ENCODE peak calls at places on chromosomes 11 and 22, in eight cellular contexts. V is endothelial cell of umbilical vein, G is H1, A is A549, D is HCT116, W is K562, K is HepG2, X is GM12878. S is an unnamed sample.

GRCh38 chr11:44760917-44761545 is 34.3 kb downstream of the TSPAN18 start:
- DNase-seq in D (peak), V (peak), K (no peak), W (peak), A (peak), G (peak), X (no peak), S (no peak)

GRCh38 chr22:45125198-45125597 is 38.5 kb upstream of the NUP50 start:
- DNase-seq in D (no peak), V (no peak), A (no peak), W (no peak), G (no peak), X (no peak), K (no peak), S (no peak)

GRCh38 chr11:83195176-83195531 is 1.6 kb downstream of the ANKRD42 start:
- DNase-seq in A (peak), G (no peak), K (no peak), D (no peak), X (no peak), V (no peak), W (peak), S (peak)

GRCh38 chr11:29321293-29322132 is 695.3 kb downstream of the KCNA4 start:
- DNase-seq in A (no peak), X (no peak), G (no peak), K (peak), D (peak), W (no peak), V (no peak), S (no peak)

GRCh38 chr22:50261615-50262459 is at the start of gene MAPK12:
- DNase-seq in G (no peak), V (peak), K (no peak), D (no peak), A (no peak), W (peak), X (no peak), S (peak)

GRCh38 chr11:7197469-7197868 is 54.2 kb upstream of the SYT9 start:
- DNase-seq in W (no peak), D (no peak), G (no peak), K (no peak), V (no peak), A (no peak), X (no peak), S (no peak)

GRCh38 chr11:58659404-58659803 is 36.9 kb downstream of the CNTF start:
- DNase-seq in K (peak), G (no peak), X (no peak), D (peak), W (no peak), V (no peak), A (no peak), S (no peak)

GRCh38 chr11:64445651-64446050 is 86.7 kb downstream of the RPS6KA4 start:
- DNase-seq in A (no peak), K (no peak), G (no peak), V (no peak), X (no peak), W (no peak), D (no peak), S (no peak)

GRCh38 chr11:128291835-128292234 is 295.5 kb downstream of the ETS1 start:
- DNase-seq in V (no peak), A (no peak), G (no peak), W (no peak), X (no peak), K (no peak), D (no peak), S (no peak)

GRCh38 chr11:121466063-121466794 is 13.5 kb upstream of the SORL1-AS1 start:
- DNase-seq in W (peak), G (peak), K (peak), X (no peak), A (peak), V (no peak), D (peak), S (peak)

GRCh38 chr22:48254311-48254873 is 1491.9 kb downstream of the TBC1D22A start:
- DNase-seq in V (no peak), D (no peak), X (no peak), K (no peak), W (no peak), A (no peak), G (no peak), S (no peak)

GRCh38 chr11:111761056-111761455 is 5.1 kb downstream of the PPP2R1B start:
- DNase-seq in X (no peak), G (no peak), V (no peak), A (no peak), K (no peak), D (no peak), W (no peak), S (no peak)

GRCh38 chr11:68266936-68267880 is 4.6 kb downstream of the C11orf24 start:
- DNase-seq in K (no peak), G (no peak), X (no peak), A (no peak), D (no peak), V (no peak), W (peak), S (peak)
- TF ChIP-seq POLR2A in K (no peak), G (no peak), X (no peak), A (no peak), D (no peak), V (no peak), W (no peak), S (no peak)

DNA sequence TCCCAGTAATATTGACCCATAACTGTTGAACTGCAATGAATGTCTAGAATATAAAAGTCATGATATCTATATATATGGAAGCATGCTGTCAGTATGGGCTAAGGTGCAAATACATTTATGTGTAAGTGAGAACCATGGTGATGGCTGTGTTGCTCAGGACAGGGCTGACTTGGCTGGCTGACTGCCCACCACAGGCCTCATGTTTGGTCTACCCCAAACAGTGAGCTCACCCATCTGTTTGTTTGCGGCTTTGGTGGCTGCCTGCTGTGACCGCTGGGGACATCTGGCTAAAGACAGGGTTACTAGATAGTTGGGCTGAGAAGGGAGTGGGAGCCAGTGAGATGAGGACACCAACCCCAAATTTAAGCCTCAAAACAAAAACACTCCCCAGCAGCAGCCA is 6.3 kb downstream of the CD44 start:
- DNase-seq in G (no peak), X (peak), K (no peak), W (peak), D (no peak), V (no peak), A (no peak), S (peak)
- H3K4me3 ChIP-seq in G (no peak), X (peak), K (no peak), W (no peak), D (no peak), V (no peak), A (no peak), S (peak)

GRCh38 chr22:39300198-39300830 is 19.1 kb downstream of the RPL3 start:
- DNase-seq in A (no peak), X (no peak), W (no peak), V (no peak), D (no peak), K (no peak), G (no peak), S (peak)
- TF ChIP-seq MAX in A (no peak), X (no peak), W (no peak), V (no peak), D (no peak), K (no peak), G (no peak), S (no peak)

GRCh38 chr11:118924591-118925585 is 838 bp downstream of the BCL9L start:
- DNase-seq in G (no peak), W (peak), D (no peak), A (no peak), X (no peak), K (no peak), V (peak), S (peak)
- TF ChIP-seq POLR2A in G (no peak), W (no peak), D (no peak), A (no peak), X (no peak), K (no peak), V (peak), S (no peak)

GRCh38 chr11:3162410-3163240 is 2.5 kb downstream of the OSBPL5 start:
- DNase-seq in D (no peak), X (no peak), A (no peak), V (no peak), G (no peak), W (no peak), K (no peak), S (no peak)

GRCh38 chr11:3164138-3164539 is 971 bp downstream of the OSBPL5 start:
- DNase-seq in A (no peak), W (no peak), X (no peak), V (no peak), G (no peak), D (no peak), K (no peak), S (peak)

GRCh38 chr11:3161720-3162409 is 3.2 kb downstream of the OSBPL5 start:
- DNase-seq in K (no peak), A (no peak), W (no peak), D (no peak), X (no peak), G (no peak), V (no peak), S (no peak)

GRCh38 chr11:3164540-3165151 is 464 bp downstream of the OSBPL5 start:
- DNase-seq in G (no peak), W (no peak), D (no peak), X (no peak), V (peak), K (no peak), A (no peak), S (peak)

DNA sequence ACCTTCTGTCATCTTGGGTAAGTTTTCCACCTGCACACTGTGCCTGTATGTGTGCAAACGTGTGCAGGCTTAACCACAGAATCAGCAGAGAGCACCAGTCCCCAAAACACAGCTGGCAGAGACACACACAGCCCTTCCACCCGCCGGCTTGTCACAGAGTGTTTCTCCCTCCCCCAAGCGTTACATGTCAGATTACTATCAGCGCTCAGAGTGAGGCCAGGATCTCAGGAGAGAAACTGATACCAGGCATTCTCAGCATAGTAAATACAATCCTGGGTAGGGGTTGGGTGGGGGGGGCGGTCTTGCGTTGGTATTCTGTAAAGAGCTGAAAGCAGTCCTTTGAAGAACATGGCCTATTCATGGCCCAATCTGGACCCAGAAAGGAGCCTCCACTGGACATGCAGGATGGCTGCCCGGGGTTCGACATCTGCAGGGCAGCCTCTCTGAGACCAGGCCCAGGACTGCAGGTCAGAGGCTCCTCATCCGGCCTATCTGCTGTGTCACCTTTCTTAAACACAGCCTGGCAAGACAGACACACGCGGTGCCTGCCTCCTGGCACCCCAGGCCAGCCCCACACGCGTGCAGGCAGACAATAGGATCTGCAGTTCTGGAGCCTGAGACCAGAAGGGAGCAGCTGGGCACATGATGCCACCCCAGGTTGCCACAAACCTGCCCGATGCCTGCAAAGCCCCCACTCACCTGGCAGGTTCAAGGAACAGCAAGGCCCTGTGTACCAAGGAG is 1.7 kb downstream of the OSBPL5 start:
- DNase-seq in D (no peak), A (no peak), K (no peak), X (no peak), G (no peak), W (no peak), V (no peak), S (peak)
- H3K4me3 ChIP-seq in D (peak), A (no peak), K (no peak), X (no peak), G (peak), W (peak), V (peak), S (peak)